ENCODE peak calls at places on chromosomes 2 and 18, in ten cellular contexts. I is activated T-helper 1 cell treated with anti-CD3 and anti-CD28 coated beads, Interleukin-2, amount 50 U/mL, for 16 hours; W is choroid plexus epithelial cell; R is NCI-H1930; F is lower lobe of right lung; C is HTR-8/SVneo; S is NB4; O is T-helper 9 cell; K is stimulated activated CD4-positive, alpha-beta T cell treated with anti-CD3 and anti-CD28 coated beads, Interleukin-4, amount 100 ng/mL, for 48 hours; G is A172. J is an unnamed sample.

GRCh38 chr2:128305555-128306080 is 13.1 kb downstream of the HS6ST1 start:
- DNase-seq in I (no peak), W (no peak), R (peak; percentile 3), F (peak; percentile 34), C (no peak), S (peak; percentile 52), O (no peak), K (no peak), G (no peak), J (no peak)

GRCh38 chr2:197345846-197346370 is 35.3 kb upstream of the ANKRD44 start:
- DNase-seq in I (no peak), W (no peak), R (no peak), F (no peak), C (no peak), S (no peak), O (no peak), K (no peak), G (peak; percentile 33), J (no peak)

GRCh38 chr18:13003466-13003896 is 12.3 kb downstream of the CEP192 start:
- DNase-seq in I (no peak), W (peak; percentile 92), R (no peak), F (no peak), C (peak; percentile 41), S (peak; percentile 80), O (no peak), K (no peak), G (peak; percentile 75), J (no peak)

GRCh38 chr2:31997653-31998052 is 13.2 kb downstream of the MEMO1 start:
- DNase-seq in I (no peak), W (peak; percentile 64), R (no peak), F (no peak), C (no peak), S (peak; percentile 17), O (no peak), K (no peak), G (no peak), J (no peak)

GRCh38 chr2:239640210-239640609 is 239.4 kb upstream of the HDAC4 start:
- DNase-seq in I (no peak), W (no peak), R (no peak), F (no peak), C (no peak), S (no peak), O (no peak), K (no peak), G (no peak), J (no peak)

GRCh38 chr2:128610496-128610895 is 291.8 kb upstream of the HS6ST1 start:
- DNase-seq in I (no peak), W (no peak), R (no peak), F (no peak), C (no peak), S (no peak), O (no peak), K (no peak), G (no peak), J (no peak)

GRCh38 chr2:212943351-212943750 is 208.1 kb downstream of the IKZF2 start:
- DNase-seq in I (no peak), W (no peak), R (no peak), F (no peak), C (no peak), S (no peak), O (no peak), K (no peak), G (no peak), J (no peak)

GRCh38 chr2:190841707-190842505 is 38.7 kb upstream of the GLS start:
- DNase-seq in I (no peak), W (peak; percentile 58), R (no peak), F (no peak), C (no peak), S (no peak), O (no peak), K (no peak), G (peak; percentile 50), J (no peak)

GRCh38 chr2:149175956-149176355 is 137.5 kb downstream of the LYPD6B start:
- DNase-seq in I (no peak), W (no peak), R (no peak), F (no peak), C (no peak), S (no peak), O (no peak), K (no peak), G (no peak), J (no peak)

GRCh38 chr2:53130441-53130943 is 637.1 kb upstream of the CHAC2 start:
- DNase-seq in I (no peak), W (peak; percentile 81), R (no peak), F (no peak), C (peak; percentile 14), S (no peak), O (no peak), K (no peak), G (peak; percentile 66), J (no peak)

GRCh38 chr18:34738173-34738894 is 28.2 kb downstream of the DTNA start:
- DNase-seq in I (no peak), W (peak; percentile 45), R (no peak), F (no peak), C (no peak), S (no peak), O (no peak), K (no peak), G (peak; percentile 67), J (no peak)

GRCh38 chr2:9695916-9696315 is 65.1 kb upstream of the YWHAQ start:
- DNase-seq in I (no peak), W (no peak), R (no peak), F (no peak), C (no peak), S (no peak), O (no peak), K (no peak), G (no peak), J (no peak)

GRCh38 chr2:48694143-48694542 is 61.4 kb downstream of the LHCGR start:
- DNase-seq in I (no peak), W (peak; percentile 67), R (no peak), F (no peak), C (no peak), S (no peak), O (no peak), K (no peak), G (no peak), J (no peak)

GRCh38 chr2:237092920-237093781 is 7.5 kb downstream of the COPS8 start:
- DNase-seq in I (no peak), W (peak; percentile 90), R (no peak), F (no peak), C (no peak), S (no peak), O (no peak), K (no peak), G (peak; percentile 43), J (no peak)

GRCh38 chr2:5360081-5360480 is 332.1 kb upstream of the SOX11 start:
- DNase-seq in I (no peak), W (no peak), R (no peak), F (no peak), C (no peak), S (no peak), O (no peak), K (no peak), G (no peak), J (no peak)

GRCh38 chr2:200174433-200175216 is 131.9 kb upstream of the SPATS2L start:
- DNase-seq in I (no peak), W (peak; percentile 50), R (no peak), F (no peak), C (no peak), S (no peak), O (no peak), K (no peak), G (no peak), J (no peak)

GRCh38 chr2:151845884-151846283 is 17.7 kb upstream of the ARL5A start:
- DNase-seq in I (no peak), W (no peak), R (no peak), F (no peak), C (no peak), S (no peak), O (no peak), K (no peak), G (no peak), J (no peak)

GRCh38 chr2:113818382-113818951 is 62.0 kb upstream of the SLC35F5 start:
- DNase-seq in I (no peak), W (peak; percentile 99), R (no peak), F (peak; percentile 53), C (peak; percentile 91), S (no peak), O (no peak), K (no peak), G (peak; percentile 99), J (no peak)

GRCh38 chr18:67463829-67464228 is 52.7 kb downstream of the DSEL start:
- DNase-seq in I (no peak), W (peak; percentile 35), R (no peak), F (no peak), C (no peak), S (peak; percentile 31), O (no peak), K (no peak), G (no peak), J (no peak)

GRCh38 chr2:237128026-237128703 is 42.5 kb downstream of the COPS8 start:
- DNase-seq in I (no peak), W (peak; percentile 100), R (no peak), F (peak; percentile 84), C (peak; percentile 89), S (no peak), O (no peak), K (peak; percentile 48), G (peak; percentile 98), J (no peak)

GRCh38 chr2:136362676-136363390 is 244.9 kb upstream of the CXCR4 start:
- DNase-seq in I (no peak), W (no peak), R (no peak), F (no peak), C (no peak), S (no peak), O (no peak), K (no peak), G (no peak), J (peak; percentile 21)

GRCh38 chr2:193103064-193103463 is 908.3 kb upstream of the TMEFF2 start:
- DNase-seq in I (no peak), W (peak; percentile 2), R (no peak), F (no peak), C (peak; percentile 5), S (no peak), O (no peak), K (no peak), G (peak; percentile 32), J (no peak)

GRCh38 chr18:67715567-67715966 is 199.0 kb upstream of the DSEL start:
- DNase-seq in I (no peak), W (no peak), R (no peak), F (no peak), C (no peak), S (no peak), O (no peak), K (no peak), G (no peak), J (no peak)

GRCh38 chr2:224586127-224586702 is 1.1 kb upstream of the CUL3 start:
- DNase-seq in I (no peak), W (no peak), R (no peak), F (no peak), C (no peak), S (peak; percentile 81), O (no peak), K (no peak), G (no peak), J (no peak)

GRCh38 chr2:196783431-196784094 is 15.9 kb downstream of the GTF3C3 start:
- DNase-seq in I (no peak), W (peak; percentile 25), R (no peak), F (no peak), C (no peak), S (peak; percentile 16), O (no peak), K (peak; percentile 42), G (peak; percentile 58), J (no peak)

GRCh38 chr2:204673877-204674276 is 128.6 kb downstream of the PARD3B start:
- DNase-seq in I (no peak), W (peak; percentile 53), R (no peak), F (no peak), C (peak; percentile 10), S (no peak), O (no peak), K (no peak), G (peak; percentile 47), J (no peak)

GRCh38 chr2:20135631-20136050 is 84.2 kb upstream of the LAPTM4A start:
- DNase-seq in I (no peak), W (peak; percentile 75), R (no peak), F (peak; percentile 80), C (peak; percentile 80), S (peak; percentile 84), O (no peak), K (peak; percentile 23), G (peak; percentile 67), J (peak; percentile 13)

GRCh38 chr2:43049836-43050796 is 176.3 kb downstream of the ZFP36L2 start:
- DNase-seq in I (no peak), W (no peak), R (no peak), F (no peak), C (no peak), S (peak; percentile 20), O (no peak), K (no peak), G (no peak), J (no peak)

J was measured in T-helper 2 cell.